ENCODE peak calls at places on chromosomes 11 and 22, in four cellular contexts. T is HepG2, R is SK-N-SH, B is K562. K is an unnamed sample.

GRCh38 chr22:32558681-32559355 is 84.2 kb downstream of the FBXO7 start:
- DNase-seq in T (no peak), R (no peak), B (no peak), K (no peak)

GRCh38 chr22:31828739-31829138 is 74.9 kb downstream of the DEPDC5 start:
- DNase-seq in T (no peak), R (no peak), B (no peak), K (no peak)

GRCh38 chr11:41177791-41178190 is 281.7 kb downstream of the LRRC4C start:
- DNase-seq in T (no peak), R (no peak), B (no peak), K (no peak)

GRCh38 chr11:21988477-21988876 is 204.4 kb upstream of the ANO5 start:
- DNase-seq in T (peak), R (peak), B (no peak), K (no peak)

GRCh38 chr11:124758355-124759267 is 3.5 kb downstream of the ESAM start:
- DNase-seq in T (peak), R (peak), B (peak), K (peak)

GRCh38 chr22:40512426-40513136 is 123.9 kb downstream of the MRTFA start:
- DNase-seq in T (peak), R (no peak), B (no peak), K (no peak)

GRCh38 chr22:26406118-26406517 is 22.9 kb upstream of the ASPHD2 start:
- DNase-seq in T (no peak), R (no peak), B (peak), K (no peak)

GRCh38 chr22:35928273-35928798 is 100.3 kb downstream of the RBFOX2 start:
- DNase-seq in T (no peak), R (no peak), B (no peak), K (no peak)

GRCh38 chr11:88695701-88696414 is 358.3 kb upstream of the CTSC start:
- DNase-seq in T (no peak), R (no peak), B (no peak), K (no peak)

GRCh38 chr22:38348751-38349496 is 31.7 kb upstream of the CSNK1E start:
- DNase-seq in T (no peak), R (no peak), B (no peak), K (no peak)

GRCh38 chr11:112882494-112883381 is 78.5 kb upstream of the NCAM1 start:
- DNase-seq in T (no peak), R (peak), B (no peak), K (no peak)

GRCh38 chr11:71342116-71342515 is 89.7 kb upstream of the SHANK2 start:
- DNase-seq in T (no peak), R (no peak), B (no peak), K (no peak)

GRCh38 chr11:7186190-7186589 is 65.5 kb upstream of the SYT9 start:
- DNase-seq in T (no peak), R (no peak), B (no peak), K (no peak)

GRCh38 chr11:14112721-14113120 is 150.2 kb downstream of the SPON1 start:
- DNase-seq in T (no peak), R (no peak), B (no peak), K (no peak)

GRCh38 chr11:123594188-123594901 is 60.1 kb downstream of the SCN3B start:
- DNase-seq in T (no peak), R (no peak), B (no peak), K (no peak)

GRCh38 chr11:59206635-59207034 is 6.1 kb downstream of the MPEG1 start:
- DNase-seq in T (peak), R (peak), B (peak), K (peak)

GRCh38 chr11:74205181-74205580 is 34.1 kb downstream of the PPME1 start:
- DNase-seq in T (no peak), R (no peak), B (peak), K (no peak)

GRCh38 chr11:9738126-9738525 is 74.2 kb downstream of the SWAP70 start:
- DNase-seq in T (no peak), R (no peak), B (no peak), K (no peak)

GRCh38 chr11:33835143-33835878 is 56.6 kb downstream of the LMO2 start:
- DNase-seq in T (peak), R (peak), B (peak), K (no peak)

GRCh38 chr11:102727890-102728289 is 3.1 kb upstream of the MMP8 start:
- DNase-seq in T (no peak), R (no peak), B (no peak), K (no peak)

GRCh38 chr11:125990244-125990643 is 44.4 kb downstream of the VSIG10L2 start:
- DNase-seq in T (no peak), R (no peak), B (no peak), K (no peak)

GRCh38 chr11:57444362-57445074 is 15.8 kb upstream of the RTN4RL2 start:
- DNase-seq in T (no peak), R (no peak), B (peak), K (no peak)

GRCh38 chr22:20583471-20583922 is 76.1 kb downstream of the MED15 start:
- DNase-seq in T (no peak), R (no peak), B (peak), K (peak)

GRCh38 chr22:44659140-44659539 is 42.9 kb upstream of the PRR5 start:
- DNase-seq in T (no peak), R (peak), B (no peak), K (no peak)

GRCh38 chr11:132186193-132186592 is 815.8 kb downstream of the NTM start:
- DNase-seq in T (no peak), R (no peak), B (no peak), K (no peak)

GRCh38 chr22:33051960-33052839 is 6.0 kb downstream of the SYN3 start:
- DNase-seq in T (peak), R (peak), B (no peak), K (no peak)

GRCh38 chr22:49192180-49192856 is 635.4 kb downstream of the BRD1 start:
- DNase-seq in T (no peak), R (no peak), B (no peak), K (no peak)

GRCh38 chr22:42907404-42908081 is 50.5 kb upstream of the ARFGAP3 start:
- DNase-seq in T (no peak), R (no peak), B (no peak), K (no peak)

GRCh38 chr11:2702771-2703486 is 3.1 kb upstream of the KCNQ1OT1 start:
- DNase-seq in T (no peak), R (no peak), B (no peak), K (peak)

GRCh38 chr22:48738204-48738980 is 1089.3 kb downstream of the BRD1 start:
- DNase-seq in T (no peak), R (no peak), B (no peak), K (peak)

GRCh38 chr11:120068114-120068573 is 69.8 kb downstream of the TRIM29 start:
- DNase-seq in T (no peak), R (peak), B (no peak), K (no peak)

GRCh38 chr11:18608373-18608772 is 8.8 kb downstream of the MISFA start:
- DNase-seq in T (no peak), R (no peak), B (peak), K (no peak)

GRCh38 chr22:50606126-50606525 is 5.5 kb downstream of the MAPK8IP2 start:
- DNase-seq in T (no peak), R (no peak), B (no peak), K (no peak)

GRCh38 chr22:23182289-23183106 is 2.2 kb downstream of the BCR start:
- DNase-seq in T (no peak), R (no peak), B (peak), K (no peak)
- TF ChIP-seq FOXJ3 in T (no peak), R (no peak), B (no peak), K (no peak)

DNA sequence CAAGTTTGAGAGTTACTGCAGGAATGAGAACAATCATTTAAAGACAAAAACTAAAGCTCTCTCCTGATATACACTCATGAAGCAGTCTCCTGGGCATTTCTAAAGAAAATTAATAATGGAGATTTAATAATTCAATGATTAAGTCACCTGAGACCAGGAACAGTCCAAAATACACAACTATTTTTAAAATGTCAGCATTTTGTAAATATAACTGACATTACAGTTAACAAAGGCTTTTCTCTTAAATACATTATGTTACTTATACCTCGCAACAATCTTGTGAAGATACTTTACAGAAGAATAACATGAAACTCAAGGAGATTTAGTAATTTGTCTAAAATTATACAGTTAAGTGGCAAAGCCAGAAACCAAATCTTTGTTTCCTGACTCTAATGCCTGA is 87.6 kb downstream of the LARGE2 start:
- DNase-seq in T (no peak), R (no peak), B (no peak), K (no peak)
- TF ChIP-seq FOXJ3 in T (no peak), R (no peak), B (no peak), K (no peak)

GRCh38 chr22:30420401-30421178 is 5.0 kb upstream of the MTFP1 start:
- DNase-seq in T (no peak), R (no peak), B (peak), K (no peak)
- TF ChIP-seq FOXJ3 in T (no peak), R (no peak), B (no peak), K (no peak)

GRCh38 chr22:37077802-37078448 is 26.4 kb downstream of the KCTD17 start:
- DNase-seq in T (peak), R (peak), B (peak), K (peak)
- TF ChIP-seq FOXJ3 in T (no peak), R (no peak), B (no peak), K (no peak)

GRCh38 chr22:37337204-37337943 is 55.1 kb downstream of the CYTH4 start:
- DNase-seq in T (no peak), R (no peak), B (no peak), K (no peak)

GRCh38 chr22:37335819-37336199 is 53.5 kb downstream of the CYTH4 start:
- DNase-seq in T (no peak), R (no peak), B (no peak), K (no peak)

GRCh38 chr22:37334461-37334858 is 52.2 kb downstream of the CYTH4 start:
- DNase-seq in T (no peak), R (peak), B (no peak), K (peak)

GRCh38 chr22:37334859-37335818 is 52.8 kb downstream of the CYTH4 start:
- DNase-seq in T (no peak), R (peak), B (no peak), K (peak)

GRCh38 chr22:37336474-37337028 is 54.2 kb downstream of the CYTH4 start:
- DNase-seq in T (no peak), R (no peak), B (peak), K (no peak)
- TF ChIP-seq FOXJ3 in T (no peak), R (no peak), B (no peak), K (no peak)

GRCh38 chr11:96388891-96389603 is 665 bp downstream of the CCDC82 start:
- DNase-seq in T (peak), R (peak), B (peak), K (peak)
- TF ChIP-seq FOXJ3 in T (no peak), R (no peak), B (no peak), K (no peak)

GRCh38 chr22:29041408-29041807 is 20.2 kb downstream of the C22orf31 start:
- DNase-seq in T (no peak), R (no peak), B (no peak), K (no peak)
- TF ChIP-seq FOXJ3 in T (no peak), R (no peak), B (no peak), K (no peak)